ENCODE peak calls at places on chromosomes 13 and 19, in ten cellular contexts. Z is heart left ventricle; Q is right lobe of liver; J is HAP-1; K is right cardiac atrium; U is GM06990; O is ascending aorta; S is CD4-positive, alpha-beta memory T cell; N is CD4-positive, alpha-beta T cell; C is astrocyte. G is an unnamed sample.

GRCh38 chr13:35179494-35179893 is 237.4 kb downstream of the NBEA start:
- DNase-seq in Z (no peak), Q (no peak), J (no peak), K (no peak), U (no peak), O (no peak), S (no peak), N (no peak), C (peak; percentile 35), G (peak; percentile 37)

GRCh38 chr19:38596057-38596981 is 21.4 kb downstream of the MAP4K1 start:
- DNase-seq in Z (no peak), Q (no peak), J (no peak), K (peak; percentile 37), U (no peak), O (no peak), S (no peak), N (no peak), C (no peak), G (peak; percentile 65)

GRCh38 chr19:49533551-49534488 is 6.0 kb downstream of the RCN3 start:
- DNase-seq in Z (peak; percentile 78), Q (peak; percentile 67), J (peak; percentile 74), K (peak; percentile 80), U (peak; percentile 85), O (peak; percentile 84), S (peak; percentile 89), N (peak; percentile 88), C (no peak), G (peak; percentile 81)

GRCh38 chr19:18093439-18094161 is 4.0 kb upstream of the MAST3 start:
- DNase-seq in Z (no peak), Q (no peak), J (no peak), K (no peak), U (no peak), O (no peak), S (no peak), N (no peak), C (no peak), G (peak; percentile 54)

GRCh38 chr19:16883518-16883917 is 5.3 kb upstream of the F2RL3 start:
- DNase-seq in Z (no peak), Q (no peak), J (no peak), K (no peak), U (no peak), O (no peak), S (no peak), N (no peak), C (no peak), G (no peak)

GRCh38 chr13:99956473-99957349 is 14.9 kb downstream of the ZIC5 start:
- DNase-seq in Z (no peak), Q (no peak), J (no peak), K (no peak), U (no peak), O (no peak), S (no peak), N (no peak), C (no peak), G (peak; percentile 78)

GRCh38 chr19:31314849-31315620 is 34.2 kb downstream of the TSHZ3 start:
- DNase-seq in Z (no peak), Q (no peak), J (no peak), K (no peak), U (no peak), O (no peak), S (no peak), N (no peak), C (no peak), G (no peak)

GRCh38 chr19:5697022-5697889 is 7.2 kb downstream of the RPL36 start:
- DNase-seq in Z (no peak), Q (no peak), J (no peak), K (no peak), U (no peak), O (no peak), S (no peak), N (no peak), C (no peak), G (no peak)

GRCh38 chr19:55068803-55069136 is 5.8 kb upstream of the RDH13 start:
- DNase-seq in Z (no peak), Q (no peak), J (no peak), K (no peak), U (no peak), O (no peak), S (no peak), N (no peak), C (no peak), G (no peak)

GRCh38 chr19:55067869-55068268 is 4.9 kb upstream of the RDH13 start:
- DNase-seq in Z (no peak), Q (no peak), J (no peak), K (no peak), U (no peak), O (no peak), S (no peak), N (no peak), C (no peak), G (no peak)

GRCh38 chr19:55070755-55071502 is 4.7 kb upstream of the EPS8L1 start:
- DNase-seq in Z (no peak), Q (no peak), J (no peak), K (no peak), U (no peak), O (no peak), S (no peak), N (no peak), C (peak; percentile 66), G (no peak)

GRCh38 chr19:55069137-55069858 is 6.3 kb upstream of the RDH13 start:
- DNase-seq in Z (no peak), Q (no peak), J (no peak), K (peak; percentile 68), U (no peak), O (no peak), S (no peak), N (no peak), C (no peak), G (peak; percentile 58)

DNA sequence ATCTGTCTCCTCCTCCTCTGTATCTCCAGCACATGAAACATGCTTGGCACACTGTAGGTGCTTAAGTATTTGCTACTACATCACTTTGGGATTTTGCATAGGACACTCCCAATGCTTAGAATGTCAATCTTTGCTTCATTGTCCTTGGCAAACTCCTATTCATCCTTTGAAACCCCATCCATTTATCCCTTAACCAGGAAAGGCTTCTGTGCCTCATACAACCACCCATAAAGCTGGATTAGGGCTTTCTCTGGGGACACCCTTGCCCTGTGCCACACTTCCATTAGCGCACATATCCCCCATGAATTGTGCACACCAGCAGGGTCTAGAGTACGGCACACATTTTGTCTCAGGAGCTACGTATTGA is 5.8 kb upstream of the EPS8L1 start:
- DNase-seq in Z (no peak), Q (no peak), J (no peak), K (no peak), U (no peak), O (no peak), S (no peak), N (no peak), C (no peak), G (no peak)
- H3K27me3 ChIP-seq in Z (peaks cover 9% of the 10 kb centered on the region), Q (no peaks in the 10 kb centered on the region), J (peaks cover 53% of the 10 kb centered on the region), K (no peaks in the 10 kb centered on the region), U (no peaks in the 10 kb centered on the region), O (no peaks in the 10 kb centered on the region), S (peaks cover 11% of the 10 kb centered on the region), N (peaks cover 59% of the 10 kb centered on the region), C (peaks cover 22% of the 10 kb centered on the region), G (peaks cover 27% of the 10 kb centered on the region)

GRCh38 chr13:113044431-113045114 is 61.0 kb upstream of the F7 start:
- DNase-seq in Z (no peak), Q (no peak), J (no peak), K (no peak), U (no peak), O (no peak), S (no peak), N (no peak), C (no peak), G (peak; percentile 88)

GRCh38 chr13:113042456-113042855 is 63.1 kb upstream of the F7 start:
- DNase-seq in Z (no peak), Q (no peak), J (no peak), K (no peak), U (no peak), O (no peak), S (no peak), N (no peak), C (no peak), G (no peak)

GRCh38 chr13:113043931-113044330 is 61.7 kb upstream of the F7 start:
- DNase-seq in Z (no peak), Q (no peak), J (no peak), K (no peak), U (no peak), O (no peak), S (no peak), N (no peak), C (no peak), G (no peak)

GRCh38 chr13:113041821-113042335 is 63.7 kb upstream of the F7 start:
- DNase-seq in Z (no peak), Q (no peak), J (no peak), K (no peak), U (no peak), O (no peak), S (no peak), N (no peak), C (no peak), G (no peak)

GRCh38 chr13:113043001-113043630 is 62.5 kb upstream of the F7 start:
- DNase-seq in Z (no peak), Q (no peak), J (no peak), K (no peak), U (no peak), O (no peak), S (no peak), N (no peak), C (no peak), G (no peak)
- H3K27me3 ChIP-seq in Z (no peaks in the 10 kb centered on the region), Q (no peaks in the 10 kb centered on the region), J (no peaks in the 10 kb centered on the region), K (no peaks in the 10 kb centered on the region), U (no peaks in the 10 kb centered on the region), O (no peaks in the 10 kb centered on the region), S (no peaks in the 10 kb centered on the region), N (no peaks in the 10 kb centered on the region), C (peaks cover 4% of the 10 kb centered on the region), G (peaks cover 53% of the 10 kb centered on the region)

GRCh38 chr19:9060559-9061340 is 26.1 kb upstream of the OR1M1 start:
- DNase-seq in Z (no peak), Q (no peak), J (no peak), K (no peak), U (no peak), O (no peak), S (no peak), N (no peak), C (peak; percentile 21), G (no peak)

GRCh38 chr19:9065457-9066014 is 21.3 kb upstream of the OR1M1 start:
- DNase-seq in Z (no peak), Q (no peak), J (no peak), K (no peak), U (no peak), O (no peak), S (no peak), N (no peak), C (no peak), G (no peak)

GRCh38 chr19:9057505-9058258 is 29.2 kb upstream of the OR1M1 start:
- DNase-seq in Z (no peak), Q (no peak), J (no peak), K (no peak), U (no peak), O (no peak), S (no peak), N (no peak), C (no peak), G (no peak)

DNA sequence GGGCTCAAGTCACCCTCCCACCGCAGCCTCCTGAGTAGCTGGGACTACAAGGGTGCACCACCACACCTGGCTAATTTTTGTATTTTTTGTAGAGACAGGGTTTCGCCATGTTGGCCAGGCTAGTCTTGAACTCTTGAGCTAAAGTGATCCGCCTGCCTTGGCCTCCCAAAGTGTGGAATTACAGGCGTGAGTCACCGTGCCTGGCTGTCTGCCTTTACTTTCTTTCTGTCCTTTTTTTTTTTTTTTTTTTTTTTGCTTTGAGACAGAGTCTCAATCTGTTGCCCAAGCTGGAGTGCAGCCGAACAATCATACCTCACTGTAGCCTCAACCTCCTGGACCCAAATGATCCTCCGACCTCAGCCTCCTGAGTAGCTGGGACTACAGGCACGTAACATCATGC is 25.0 kb upstream of the OR1M1 start:
- DNase-seq in Z (no peak), Q (no peak), J (no peak), K (no peak), U (no peak), O (no peak), S (no peak), N (no peak), C (peak; percentile 36), G (no peak)
- H3K27me3 ChIP-seq in Z (no peaks in the 10 kb centered on the region), Q (no peaks in the 10 kb centered on the region), J (no peaks in the 10 kb centered on the region), K (no peaks in the 10 kb centered on the region), U (no peaks in the 10 kb centered on the region), O (no peaks in the 10 kb centered on the region), S (no peaks in the 10 kb centered on the region), N (no peaks in the 10 kb centered on the region), C (no peaks in the 10 kb centered on the region), G (no peaks in the 10 kb centered on the region)

DNA sequence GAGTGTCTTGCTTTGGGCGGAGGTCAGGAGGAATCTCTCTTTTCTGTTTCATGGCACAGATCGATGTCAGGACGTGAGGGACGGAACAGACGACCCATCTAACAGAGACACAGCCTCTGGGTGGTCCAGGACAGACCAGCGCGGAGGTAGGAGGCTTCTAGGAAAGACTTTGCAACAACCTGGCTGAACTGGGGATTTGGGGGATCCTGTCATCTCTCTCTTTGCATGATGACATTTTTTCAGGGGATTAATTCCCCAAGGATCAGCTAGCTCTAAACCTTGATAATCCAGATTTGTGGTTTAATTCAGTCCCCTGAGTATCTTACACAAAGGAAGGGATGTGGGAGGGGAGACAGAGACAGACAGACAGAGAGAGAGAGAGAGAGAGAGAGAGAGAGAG is 14.4 kb downstream of the CABP5 start:
- DNase-seq in Z (no peak), Q (no peak), J (no peak), K (no peak), U (no peak), O (no peak), S (no peak), N (no peak), C (no peak), G (peak; percentile 18)
- H3K27me3 ChIP-seq in Z (peaks cover 3% of the 10 kb centered on the region), Q (no peaks in the 10 kb centered on the region), J (no peaks in the 10 kb centered on the region), K (peaks cover 2% of the 10 kb centered on the region), U (no peaks in the 10 kb centered on the region), O (no peaks in the 10 kb centered on the region), S (no peaks in the 10 kb centered on the region), N (peaks cover 36% of the 10 kb centered on the region), C (no peaks in the 10 kb centered on the region), G (peaks cover 7% of the 10 kb centered on the region)

G was measured in A673.